ENCODE peak calls at places on chromosome 1, in five cellular contexts. J is H9, D is H1, W is neuronal stem cell, I is trophoblast cell. B is an unnamed sample.

GRCh38 chr1:19934336-19934735 is 10.9 kb upstream of the PLA2G2E start:
- DNase-seq in J (no peak), D (no peak), W (no peak), I (no peak), B (no peak)

GRCh38 chr1:151039527-151039926 is 3.1 kb downstream of the BNIPL start:
- DNase-seq in J (no peak), D (no peak), W (no peak), I (no peak), B (no peak)

GRCh38 chr1:225523214-225523613 is 95.4 kb upstream of the LBR start:
- DNase-seq in J (no peak), D (no peak), W (no peak), I (no peak), B (no peak)

GRCh38 chr1:9366943-9367780 is 74.5 kb downstream of the SPSB1 start:
- DNase-seq in J (no peak), D (no peak), W (no peak), I (no peak), B (no peak)

GRCh38 chr1:47194314-47194713 is 4.5 kb upstream of the PDZK1IP1 start:
- DNase-seq in J (peak), D (no peak), W (no peak), I (no peak), B (no peak)

GRCh38 chr1:87179851-87180519 is 148.7 kb upstream of the LMO4 start:
- DNase-seq in J (no peak), D (no peak), W (no peak), I (no peak), B (no peak)

GRCh38 chr1:208233546-208233945 is 10.6 kb downstream of the PLXNA2 start:
- DNase-seq in J (peak), D (no peak), W (no peak), I (no peak), B (no peak)

GRCh38 chr1:97424209-97424608 is 496.6 kb downstream of the DPYD start:
- DNase-seq in J (no peak), D (no peak), W (no peak), I (no peak), B (no peak)

GRCh38 chr1:83641828-83642443 is 357.0 kb downstream of the TTLL7 start:
- DNase-seq in J (no peak), D (no peak), W (no peak), I (no peak), B (peak)

DNA sequence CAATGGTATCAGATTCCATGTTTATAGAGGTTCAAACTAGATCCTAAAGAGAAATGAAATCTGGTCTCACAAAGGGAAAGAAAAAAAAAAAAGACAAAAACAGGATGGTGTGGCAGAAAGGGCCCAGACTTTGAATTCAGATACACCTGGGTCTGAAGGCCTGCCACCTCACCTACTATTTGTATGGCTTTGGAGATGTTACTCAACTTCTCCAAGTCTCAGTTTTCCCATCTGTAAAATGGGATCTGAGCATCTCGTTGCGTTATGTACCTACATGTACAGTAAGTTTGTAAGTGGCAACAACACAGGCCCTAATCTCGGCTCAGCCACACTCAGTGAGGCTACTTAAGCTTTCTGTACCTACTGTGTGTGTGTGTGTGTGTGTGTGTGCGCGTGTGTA is 147.5 kb upstream of the FGGY start:
- DNase-seq in J (no peak), D (no peak), W (no peak), I (no peak), B (no peak)
- H2BK12ac ChIP-seq in J (no peak), D (no peak), W (no peak), I (peak), B (peak)

DNA sequence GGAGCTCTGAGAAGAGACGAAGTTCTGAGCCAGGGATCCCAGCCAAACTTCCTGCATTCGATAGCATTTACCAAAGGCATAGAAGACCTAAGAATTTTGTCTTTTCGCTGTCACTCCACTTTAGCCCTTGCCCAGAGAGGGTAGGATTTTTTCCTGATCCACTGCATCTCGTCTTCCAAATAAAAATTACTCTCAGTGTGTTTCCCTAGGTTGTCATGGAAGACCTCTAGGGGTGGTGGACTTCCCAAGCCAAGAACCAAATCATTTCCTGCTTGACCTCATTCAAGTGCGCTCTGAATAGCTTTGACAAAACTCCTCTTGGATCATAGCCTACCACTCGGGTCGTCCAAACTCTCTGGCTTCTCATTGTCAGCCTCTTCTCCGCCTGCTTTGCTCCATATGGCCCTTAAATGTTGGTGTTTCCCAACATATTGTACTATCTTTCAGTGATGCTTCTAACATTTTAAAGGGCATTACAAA is 444 bp upstream of the C1orf52 start:
- DNase-seq in J (no peak), D (no peak), W (no peak), I (no peak), B (no peak)
- H4K8ac ChIP-seq in J (no peak), D (no peak), W (no peak), I (peak), B (peak)

GRCh38 chr1:1170891-1171550 is 2.7 kb upstream of the TTLL10 start:
- DNase-seq in J (peak), D (peak), W (no peak), I (no peak), B (no peak)

GRCh38 chr1:1168156-1168450 is 5.6 kb upstream of the TTLL10 start:
- DNase-seq in J (peak), D (peak), W (no peak), I (no peak), B (no peak)

GRCh38 chr1:1170215-1170890 is 3.3 kb upstream of the TTLL10 start:
- DNase-seq in J (peak), D (peak), W (no peak), I (no peak), B (no peak)

GRCh38 chr1:1168451-1169411 is 4.9 kb upstream of the TTLL10 start:
- DNase-seq in J (peak), D (peak), W (no peak), I (no peak), B (no peak)

GRCh38 chr1:1169429-1170214 is 4.1 kb upstream of the TTLL10 start:
- DNase-seq in J (peak), D (peak), W (no peak), I (no peak), B (no peak)
- H2BK12ac ChIP-seq in J (no peak), D (no peak), W (peak), I (no peak), B (no peak)

GRCh38 chr1:8059161-8059622 is 33.1 kb upstream of the ERRFI1 start:
- DNase-seq in J (no peak), D (no peak), W (no peak), I (peak), B (peak)
- H4K8ac ChIP-seq in J (no peak), D (no peak), W (no peak), I (no peak), B (peak)

DNA sequence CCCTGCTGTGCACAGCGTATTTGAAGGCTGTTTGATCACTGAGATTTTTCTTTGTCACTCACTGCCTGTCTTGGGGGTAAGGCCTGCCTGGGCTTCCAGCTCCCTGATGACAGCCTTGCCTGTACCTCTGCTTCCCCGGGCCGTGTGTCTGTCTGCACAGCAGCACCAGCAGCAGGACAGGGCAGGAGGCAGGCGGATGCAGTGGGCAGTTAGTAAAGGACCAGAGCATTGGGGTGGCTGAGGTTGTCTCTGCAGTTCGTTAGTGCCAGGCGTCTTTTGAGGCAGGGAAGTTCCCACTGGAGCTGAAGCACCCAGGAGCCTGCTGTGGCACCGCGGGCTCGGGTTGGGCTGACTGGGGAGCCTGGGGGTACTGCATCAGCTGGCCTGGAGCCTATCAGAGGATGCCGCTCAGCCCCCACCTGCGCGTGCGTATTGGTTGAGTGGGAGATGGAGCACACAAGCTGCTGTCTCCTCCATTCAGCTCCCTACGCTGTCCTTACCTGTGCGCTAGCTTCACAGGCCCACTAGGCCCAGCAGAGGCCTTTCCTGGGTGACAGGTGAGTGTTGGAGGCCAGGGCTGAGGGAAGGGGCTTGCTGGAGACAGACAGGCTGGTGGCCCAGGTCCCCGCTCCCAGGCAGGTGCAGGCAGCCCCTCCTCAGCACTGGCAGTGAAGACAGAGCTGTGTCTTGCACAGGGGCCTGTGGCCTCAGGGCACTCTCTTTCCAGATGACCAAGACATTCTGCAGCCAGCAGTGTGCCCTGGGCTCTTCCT is 28.2 kb downstream of the SNAP47 start:
- DNase-seq in J (no peak), D (no peak), W (no peak), I (no peak), B (no peak)
- H2BK12ac ChIP-seq in J (no peak), D (no peak), W (no peak), I (peak), B (no peak)

GRCh38 chr1:206895837-206896242 is 1.4 kb upstream of the IL24 start:
- DNase-seq in J (no peak), D (no peak), W (no peak), I (no peak), B (peak)
- H4K8ac ChIP-seq in J (no peak), D (no peak), W (no peak), I (no peak), B (no peak)

DNA sequence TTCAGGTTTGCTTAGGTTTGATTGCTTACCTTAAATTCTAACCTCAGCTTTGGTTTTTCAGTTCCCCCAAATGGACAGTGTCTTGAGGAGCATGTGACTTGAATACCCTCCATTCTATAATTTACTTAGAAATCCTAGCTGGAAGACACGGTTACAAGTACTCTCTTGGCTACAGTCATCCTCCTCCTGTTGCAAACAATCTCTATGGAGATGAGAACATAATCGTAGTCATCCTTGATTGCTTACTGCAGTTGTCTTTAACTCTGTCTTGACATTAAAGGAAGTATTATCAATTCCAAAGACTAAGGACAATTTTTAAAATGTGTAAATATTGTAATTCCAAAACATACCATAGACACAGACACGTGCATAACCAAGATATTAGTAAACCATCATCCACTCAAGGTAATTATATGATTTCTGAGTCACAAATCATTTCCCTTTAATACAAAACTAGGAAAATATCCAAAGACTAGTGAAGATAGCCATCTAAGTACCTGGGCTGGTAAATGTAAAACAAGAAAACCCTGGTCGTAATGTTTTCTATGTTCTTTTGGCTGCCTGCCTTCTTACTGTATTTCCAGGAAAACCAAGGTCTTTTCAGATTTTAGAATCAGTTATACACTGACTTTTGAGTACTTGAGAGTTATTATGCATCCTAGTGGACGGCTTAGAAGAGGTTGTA is 149.9 kb downstream of the CHRM3 start:
- DNase-seq in J (no peak), D (no peak), W (no peak), I (no peak), B (no peak)
- H2BK12ac ChIP-seq in J (no peak), D (no peak), W (no peak), I (no peak), B (no peak)

B was measured in mesenchymal stem cell.